ENCODE peak calls at places on chromosomes 12 and 14, in five cellular contexts. S is CD8-positive, alpha-beta T cell; V is globus pallidus; U is GM06990; C is progenitor cell of endocrine pancreas. M is an unnamed sample.

GRCh38 chr12:105385141-105385540 is 54.6 kb downstream of the C12orf75 start:
- DNase-seq in S (no peak), V (no peak), U (no peak), C (no peak), M (no peak)

GRCh38 chr14:69620211-69620611 is 8.8 kb downstream of the SUSD6 start:
- DNase-seq in S (no peak), V (no peak), U (no peak), C (no peak), M (no peak)

GRCh38 chr14:21072781-21073339 is 2.8 kb downstream of the ARHGEF40 start:
- DNase-seq in S (no peak), V (no peak), U (no peak), C (no peak), M (no peak)

GRCh38 chr12:13573698-13574321 is 377.3 kb downstream of the EMP1 start:
- DNase-seq in S (no peak), V (no peak), U (no peak), C (no peak), M (no peak)

GRCh38 chr12:119710374-119710773 is 42.4 kb downstream of the PRKAB1 start:
- DNase-seq in S (no peak), V (no peak), U (no peak), C (no peak), M (no peak)

GRCh38 chr12:95214466-95214865 is 2.8 kb downstream of the FGD6 start:
- DNase-seq in S (no peak), V (no peak), U (no peak), C (no peak), M (no peak)

GRCh38 chr14:91417983-91418386 is 365 bp upstream of the CCDC88C start:
- DNase-seq in S (peak; percentile 64), V (no peak), U (peak; percentile 82), C (peak; percentile 42), M (peak; percentile 69)

GRCh38 chr12:13386269-13387039 is 189.9 kb downstream of the EMP1 start:
- DNase-seq in S (no peak), V (peak; percentile 7), U (no peak), C (no peak), M (no peak)

GRCh38 chr12:4387607-4388006 is 8.1 kb upstream of the FGF23 start:
- DNase-seq in S (no peak), V (no peak), U (no peak), C (no peak), M (no peak)

GRCh38 chr14:53949201-53949600 is 7.4 kb downstream of the BMP4 start:
- DNase-seq in S (no peak), V (no peak), U (no peak), C (no peak), M (no peak)

GRCh38 chr14:34911209-34912150 is 36.3 kb upstream of the BAZ1A start:
- DNase-seq in S (no peak), V (no peak), U (no peak), C (no peak), M (no peak)

GRCh38 chr12:124923906-124924734 is 9.7 kb upstream of the UBC start:
- DNase-seq in S (no peak), V (no peak), U (no peak), C (no peak), M (no peak)

GRCh38 chr12:76020281-76020680 is 11.3 kb downstream of the PHLDA1 start:
- DNase-seq in S (peak; percentile 67), V (no peak), U (no peak), C (no peak), M (peak; percentile 82)